ENCODE peak calls at places on chromosome 16, in nine cellular contexts. Y is pancreas, I is hepatocyte, W is tibial nerve, Z is transverse colon, F is fibroblast of lung, B is breast epithelium, E is ascending aorta, R is body of pancreas. O is an unnamed sample. For H3K4me1, the result is how much of the 10 kb centered on the place peaks cover.

GRCh38 chr16:49354991-49355390 is 18.6 kb upstream of the C16orf78 start:
- DNase-seq in Y (no peak), I (no peak), W (no peak), Z (no peak), F (no peak), B (no peak), E (no peak), R (no peak), O (no peak)

GRCh38 chr16:29230671-29231091 is 175.8 kb downstream of the NPIPB11 start:
- DNase-seq in Y (no peak), I (no peak), W (no peak), Z (no peak), F (peak), B (no peak), E (no peak), R (no peak), O (no peak)

GRCh38 chr16:69340095-69340644 is 598 bp downstream of the NIP7 start:
- DNase-seq in Y (peak), I (no peak), W (no peak), Z (no peak), F (peak), B (no peak), E (no peak), R (no peak), O (no peak)

GRCh38 chr16:15907863-15908478 is 19.6 kb upstream of the CEP20 start:
- DNase-seq in Y (no peak), I (peak), W (no peak), Z (peak), F (peak), B (no peak), E (no peak), R (peak), O (no peak)

GRCh38 chr16:85363881-85364280 is 249.2 kb upstream of the GSE1 start:
- DNase-seq in Y (no peak), I (no peak), W (no peak), Z (no peak), F (peak), B (no peak), E (no peak), R (no peak), O (no peak)

GRCh38 chr16:3471518-3472176 is 23.6 kb downstream of the C16orf90 start:
- DNase-seq in Y (no peak), I (no peak), W (no peak), Z (no peak), F (no peak), B (no peak), E (no peak), R (no peak), O (no peak)

GRCh38 chr16:75589301-75589700 is 23.1 kb downstream of the GABARAPL2 start:
- DNase-seq in Y (no peak), I (no peak), W (no peak), Z (no peak), F (peak), B (no peak), E (no peak), R (no peak), O (no peak)

GRCh38 chr16:66265556-66266133 is 100.8 kb upstream of the CDH5 start:
- DNase-seq in Y (no peak), I (peak), W (no peak), Z (no peak), F (no peak), B (no peak), E (no peak), R (no peak), O (no peak)

GRCh38 chr16:20956319-20956718 is 55.7 kb downstream of the LYRM1 start:
- DNase-seq in Y (no peak), I (no peak), W (no peak), Z (no peak), F (peak), B (no peak), E (no peak), R (no peak), O (no peak)

GRCh38 chr16:49755291-49755611 is 100.7 kb downstream of the ZNF423 start:
- DNase-seq in Y (no peak), I (peak), W (no peak), Z (no peak), F (peak), B (no peak), E (no peak), R (no peak), O (no peak)

GRCh38 chr16:31072540-31073072 is 1.4 kb downstream of the ZNF668 start:
- DNase-seq in Y (no peak), I (peak), W (no peak), Z (peak), F (peak), B (no peak), E (no peak), R (no peak), O (no peak)

GRCh38 chr16:1769402-1770300 is 1.7 kb downstream of the NME3 start:
- DNase-seq in Y (peak), I (no peak), W (no peak), Z (no peak), F (no peak), B (no peak), E (no peak), R (no peak), O (no peak)
- H3K27ac ChIP-seq in Y (no peak), I (no peak), W (peak), Z (peak), F (peak), B (peak), E (peak), R (peak), O (peak)

GRCh38 chr16:89295071-89295900 is 77.8 kb downstream of the ZNF778 start:
- DNase-seq in Y (peak), I (no peak), W (no peak), Z (no peak), F (no peak), B (no peak), E (no peak), R (no peak), O (no peak)
- H3K4me1 ChIP-seq in Y (under half), I (under half), W (under half), Z (under half), F (under half), B (under half), E (under half), R (under half), O (under half)

DNA sequence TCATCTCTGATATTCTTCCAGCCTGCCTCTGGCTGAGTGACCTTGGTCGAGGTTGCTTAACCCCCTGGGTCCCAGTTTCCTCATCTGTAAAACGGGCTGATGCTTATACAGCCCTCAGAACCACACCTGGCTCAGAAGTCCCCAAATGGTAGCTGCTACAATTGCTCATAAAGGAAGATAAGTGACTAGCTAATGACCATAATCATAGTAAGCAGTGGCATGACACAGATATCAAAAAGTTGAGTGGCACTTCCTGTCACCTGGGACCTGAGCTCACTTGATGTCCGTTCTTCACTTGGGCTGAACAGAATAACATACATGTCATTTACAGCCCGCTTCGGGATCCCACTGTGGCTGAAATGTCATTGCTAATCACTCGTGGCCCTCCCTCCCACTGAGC is 1.8 kb downstream of the MGRN1 start:
- DNase-seq in Y (no peak), I (peak), W (no peak), Z (no peak), F (no peak), B (no peak), E (no peak), R (no peak), O (no peak)
- H3K4me3 ChIP-seq in Y (no peak), I (peak), W (no peak), Z (peak), F (peak), B (peak), E (peak), R (no peak), O (peak)

DNA sequence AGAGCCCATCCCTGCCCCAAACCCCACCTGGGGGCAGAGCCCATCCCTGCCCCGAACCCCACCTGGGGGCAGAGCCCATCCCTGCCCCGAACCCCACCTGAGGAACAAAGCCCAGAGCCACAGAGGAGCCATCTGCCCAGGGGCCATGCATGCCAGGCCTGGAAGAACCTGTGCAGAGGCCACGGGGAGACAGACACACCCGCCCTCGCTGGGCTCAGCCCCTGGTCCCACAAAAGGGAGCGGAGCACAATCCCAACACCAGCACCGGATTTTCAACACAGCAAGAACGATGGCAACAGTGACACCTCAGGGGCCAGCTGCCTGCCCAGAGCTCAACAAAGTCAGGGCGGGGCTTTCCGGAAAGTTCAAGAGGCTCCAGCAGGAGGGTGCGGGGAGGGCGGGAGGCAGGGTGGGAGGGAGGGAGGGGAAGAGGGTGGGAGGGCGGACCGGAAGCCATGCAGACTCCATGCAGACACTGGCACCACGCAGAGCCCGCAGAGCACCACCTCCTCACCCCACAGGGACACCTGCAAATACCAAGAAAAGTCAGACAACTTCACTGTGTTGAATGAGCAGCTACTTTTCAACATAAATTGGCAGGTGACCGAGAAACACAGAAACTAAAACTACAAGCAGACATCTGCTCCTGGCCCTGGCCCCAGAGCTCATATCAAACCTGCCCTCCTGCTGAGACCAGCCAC is 27.9 kb upstream of the C16orf95 start:
- DNase-seq in Y (no peak), I (no peak), W (no peak), Z (peak), F (peak), B (no peak), E (no peak), R (no peak), O (no peak)
- H3K27ac ChIP-seq in Y (no peak), I (no peak), W (peak), Z (peak), F (no peak), B (no peak), E (peak), R (no peak), O (no peak)

DNA sequence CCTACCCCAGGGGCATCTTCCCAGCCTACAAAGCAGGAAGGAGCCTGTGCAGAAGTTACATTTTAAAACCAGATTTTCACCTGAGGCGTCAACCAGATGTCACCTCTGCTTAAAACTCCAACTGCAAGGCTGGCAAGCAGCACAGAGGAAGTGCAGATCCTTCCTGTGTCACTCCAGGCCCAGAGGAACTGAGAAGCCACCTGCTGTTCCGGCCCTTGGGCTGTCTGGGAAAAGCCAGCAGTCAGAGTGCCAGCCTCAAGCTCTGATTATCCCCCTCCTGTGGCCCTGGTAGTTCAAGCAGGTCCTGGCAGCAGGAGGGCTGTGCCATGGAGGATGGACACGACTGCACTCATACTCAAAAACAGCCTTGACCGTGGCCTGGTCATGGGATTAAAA is 10.2 kb downstream of the POLR2C start:
- DNase-seq in Y (no peak), I (no peak), W (no peak), Z (no peak), F (no peak), B (peak), E (no peak), R (no peak), O (no peak)
- H3K4me1 ChIP-seq in Y (under half), I (under half), W (under half), Z (under half), F (under half), B (under half), E (under half), R (under half), O (under half)

DNA sequence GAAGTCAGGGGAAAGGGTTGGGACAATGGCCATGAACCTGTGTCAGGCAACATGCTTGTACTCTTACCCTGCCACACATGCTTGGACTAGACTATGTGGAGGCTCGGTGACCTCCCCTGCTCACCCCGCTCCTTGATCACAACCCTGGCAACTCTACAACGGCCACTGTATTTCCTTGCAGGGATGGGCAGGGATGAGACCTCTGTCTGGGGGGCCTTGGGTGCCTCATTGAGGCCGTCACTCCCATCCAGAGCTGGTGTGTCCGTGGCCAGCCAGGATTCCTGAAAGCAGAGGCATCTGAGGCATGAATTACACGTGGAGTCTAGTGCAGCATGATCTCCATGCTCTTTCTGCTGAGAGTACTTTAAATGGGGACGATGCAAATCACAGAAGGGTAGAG is 948 bp downstream of the PLA2G15 start:
- DNase-seq in Y (peak), I (no peak), W (no peak), Z (no peak), F (no peak), B (no peak), E (no peak), R (no peak), O (no peak)
- H3K4me3 ChIP-seq in Y (no peak), I (no peak), W (peak), Z (peak), F (peak), B (peak), E (peak), R (no peak), O (peak)

GRCh38 chr16:17467923-17468540 is 2.7 kb downstream of the XYLT1 start:
- DNase-seq in Y (peak), I (peak), W (peak), Z (peak), F (peak), B (peak), E (no peak), R (peak), O (no peak)
- H3K27ac ChIP-seq in Y (no peak), I (no peak), W (no peak), Z (peak), F (no peak), B (no peak), E (no peak), R (no peak), O (no peak)

O was measured in thoracic aorta.